ENCODE peak calls at places on chromosome 3, in five cellular contexts. G is T-helper 1 cell; J is NCI-H774; V is EH; Q is activated CD8-positive, alpha-beta T cell treated with anti-CD3 and anti-CD28 coated beads for 36 hours. D is an unnamed sample.
A peak's percentile ranks its signal among the peaks of the same experiment; 100 is the strongest.

GRCh38 chr3:94004301-94004910 is 24.0 kb downstream of the STX19 start:
- DNase-seq in J (peak; percentile 36), Q (no peak), G (no peak), V (peak; percentile 75), D (peak; percentile 82)

GRCh38 chr3:37626722-37627565 is 234.7 kb upstream of the CTDSPL start:
- DNase-seq in J (no peak), Q (no peak), V (no peak), G (no peak), D (no peak)

GRCh38 chr3:117019082-117019713 is 309.6 kb downstream of the TUSC7 start:
- DNase-seq in G (no peak), J (peak; percentile 22), V (peak; percentile 79), Q (peak; percentile 54), D (peak; percentile 73)

GRCh38 chr3:101050866-101051265 is 57.6 kb upstream of the ABI3BP start:
- DNase-seq in G (no peak), V (no peak), J (no peak), Q (no peak), D (no peak)

GRCh38 chr3:19147905-19148767 is at the start of gene KCNH8:
- DNase-seq in V (no peak), Q (peak; percentile 44), J (peak; percentile 63), G (peak; percentile 4), D (no peak)

GRCh38 chr3:31732548-31732947 is 199.8 kb downstream of the STT3B start:
- DNase-seq in V (no peak), Q (no peak), J (no peak), G (no peak), D (no peak)

GRCh38 chr3:178082508-178082907 is 453.7 kb upstream of the KCNMB2 start:
- DNase-seq in G (no peak), J (no peak), V (no peak), Q (no peak), D (no peak)

GRCh38 chr3:159252274-159252673 is 450.4 kb downstream of the MFSD1 start:
- DNase-seq in J (no peak), Q (no peak), G (no peak), V (peak; percentile 88), D (peak; percentile 70)

GRCh38 chr3:41893977-41894376 is 67.9 kb downstream of the ULK4 start:
- DNase-seq in V (peak; percentile 63), G (no peak), Q (peak; percentile 13), J (no peak), D (peak; percentile 66)

GRCh38 chr3:11245827-11246662 is 26.2 kb upstream of the ATG7 start:
- DNase-seq in Q (no peak), V (no peak), G (no peak), J (no peak), D (no peak)

GRCh38 chr3:52456169-52456799 is 880 bp downstream of the NISCH start:
- DNase-seq in Q (peak; percentile 24), J (no peak), V (peak; percentile 60), G (no peak), D (peak; percentile 28)

GRCh38 chr3:59425942-59426341 is 376.1 kb upstream of the CFAP20DC start:
- DNase-seq in G (peak; percentile 23), J (no peak), Q (peak; percentile 83), V (no peak), D (no peak)

GRCh38 chr3:189947948-189948723 is 172.6 kb downstream of the P3H2 start:
- DNase-seq in G (no peak), V (peak; percentile 48), Q (peak; percentile 15), J (peak; percentile 11), D (peak; percentile 43)

GRCh38 chr3:113834983-113835382 is 3.6 kb upstream of the GRAMD1C start:
- DNase-seq in V (peak; percentile 28), J (no peak), G (no peak), Q (no peak), D (no peak)

GRCh38 chr3:4343258-4343657 is 40.1 kb downstream of the SETMAR start:
- DNase-seq in G (no peak), Q (no peak), J (no peak), V (peak; percentile 64), D (peak; percentile 56)

GRCh38 chr3:120516142-120516541 is 65.3 kb upstream of the FSTL1 start:
- DNase-seq in V (no peak), Q (no peak), G (no peak), J (no peak), D (no peak)

GRCh38 chr3:38070013-38070412 is 31.0 kb downstream of the DLEC1 start:
- DNase-seq in J (no peak), V (no peak), Q (no peak), G (no peak), D (no peak)

GRCh38 chr3:124456506-124456905 is 273.7 kb upstream of the UMPS start:
- DNase-seq in Q (no peak), V (no peak), G (no peak), J (no peak), D (no peak)

GRCh38 chr3:72234394-72234793 is 449.4 kb upstream of the PROK2 start:
- DNase-seq in J (no peak), Q (no peak), V (peak; percentile 78), G (no peak), D (peak; percentile 91)

GRCh38 chr3:27535809-27536392 is 51.7 kb upstream of the SLC4A7 start:
- DNase-seq in Q (no peak), G (no peak), J (no peak), V (peak; percentile 79), D (peak; percentile 44)

GRCh38 chr3:150765949-150766720 is 3.2 kb upstream of the SIAH2 start:
- DNase-seq in Q (peak; percentile 47), V (peak; percentile 62), J (no peak), G (no peak), D (peak; percentile 63)

GRCh38 chr3:139327231-139327630 is 16.6 kb upstream of the MRPS22 start:
- DNase-seq in G (no peak), Q (no peak), J (no peak), V (no peak), D (no peak)

GRCh38 chr3:101099791-101100190 is 106.6 kb upstream of the ABI3BP start:
- DNase-seq in G (no peak), Q (no peak), J (no peak), V (no peak), D (no peak)

GRCh38 chr3:157856078-157856939 is 249.9 kb downstream of the SHOX2 start:
- DNase-seq in J (peak; percentile 91), V (peak; percentile 26), Q (no peak), G (no peak), D (peak; percentile 57)

GRCh38 chr3:194814878-194815357 is 129.2 kb downstream of the FAM43A start:
- DNase-seq in V (no peak), G (no peak), J (no peak), Q (no peak), D (peak; percentile 30)

GRCh38 chr3:87563712-87564111 is 287.3 kb upstream of the POU1F1 start:
- DNase-seq in G (no peak), Q (no peak), V (no peak), J (no peak), D (no peak)

GRCh38 chr3:40679289-40679688 is 154.5 kb downstream of the ZNF621 start:
- DNase-seq in G (no peak), V (no peak), Q (no peak), J (no peak), D (no peak)

GRCh38 chr3:17877299-17877698 is 134.9 kb upstream of the TBC1D5 start:
- DNase-seq in G (no peak), Q (no peak), V (no peak), J (no peak), D (no peak)

GRCh38 chr3:19146685-19147650 is 1.3 kb upstream of the KCNH8 start:
- DNase-seq in V (peak; percentile 55), Q (peak; percentile 86), G (peak; percentile 53), J (peak; percentile 88), D (peak; percentile 19)

GRCh38 chr3:8579101-8579500 is 65.5 kb downstream of the SSUH2 start:
- DNase-seq in J (no peak), Q (no peak), G (no peak), V (no peak), D (no peak)